ENCODE peak calls at places on chromosomes 13 and 19, in ten cellular contexts. One of them, this sample, is unnamed.

GRCh38 chr19:42352216-42352892 is 26.9 kb downstream of the MEGF8 start:
- DNase-seq in stimulated activated CD8-positive, alpha-beta memory T cell treated with anti-CD3 and anti-CD28 coated beads, Interleukin-15, amount 100 ng/mL, for 4 hours: no peak
- DNase-seq in epithelial cell of proximal tubule: no peak
- DNase-seq in cardiac septum: no peak
- DNase-seq in T-helper 9 cell: no peak
- DNase-seq in fibroblast of pulmonary artery: peak
- DNase-seq in endothelial cell: no peak
- DNase-seq in NCI-H69: peak
- DNase-seq in A172: no peak
- DNase-seq in H54: no peak
- DNase-seq in this sample: peak

GRCh38 chr19:51135004-51135403 is 7.1 kb upstream of the SIGLEC7 start:
- DNase-seq in cardiac septum: no peak
- DNase-seq in endothelial cell: no peak
- DNase-seq in H54: no peak
- DNase-seq in T-helper 9 cell: no peak
- DNase-seq in NCI-H69: peak
- DNase-seq in epithelial cell of proximal tubule: no peak
- DNase-seq in fibroblast of pulmonary artery: no peak
- DNase-seq in stimulated activated CD8-positive, alpha-beta memory T cell treated with anti-CD3 and anti-CD28 coated beads, Interleukin-15, amount 100 ng/mL, for 4 hours: no peak
- DNase-seq in A172: no peak
- DNase-seq in this sample: no peak

GRCh38 chr13:76667551-76667950 is 218.7 kb downstream of the KCTD12 start:
- DNase-seq in T-helper 9 cell: no peak
- DNase-seq in cardiac septum: no peak
- DNase-seq in H54: no peak
- DNase-seq in endothelial cell: no peak
- DNase-seq in NCI-H69: peak
- DNase-seq in A172: peak
- DNase-seq in stimulated activated CD8-positive, alpha-beta memory T cell treated with anti-CD3 and anti-CD28 coated beads, Interleukin-15, amount 100 ng/mL, for 4 hours: no peak
- DNase-seq in epithelial cell of proximal tubule: no peak
- DNase-seq in fibroblast of pulmonary artery: peak
- DNase-seq in this sample: no peak

GRCh38 chr13:102128216-102128800 is 273.5 kb downstream of the FGF14 start:
- DNase-seq in A172: peak
- DNase-seq in endothelial cell: no peak
- DNase-seq in T-helper 9 cell: no peak
- DNase-seq in epithelial cell of proximal tubule: peak
- DNase-seq in cardiac septum: no peak
- DNase-seq in H54: peak
- DNase-seq in fibroblast of pulmonary artery: peak
- DNase-seq in NCI-H69: peak
- DNase-seq in stimulated activated CD8-positive, alpha-beta memory T cell treated with anti-CD3 and anti-CD28 coated beads, Interleukin-15, amount 100 ng/mL, for 4 hours: no peak
- DNase-seq in this sample: no peak

GRCh38 chr19:3606174-3606689 is 443 bp downstream of the TBXA2R start:
- DNase-seq in endothelial cell: no peak
- DNase-seq in stimulated activated CD8-positive, alpha-beta memory T cell treated with anti-CD3 and anti-CD28 coated beads, Interleukin-15, amount 100 ng/mL, for 4 hours: no peak
- DNase-seq in fibroblast of pulmonary artery: no peak
- DNase-seq in cardiac septum: no peak
- DNase-seq in A172: peak
- DNase-seq in H54: peak
- DNase-seq in epithelial cell of proximal tubule: no peak
- DNase-seq in NCI-H69: peak
- DNase-seq in T-helper 9 cell: no peak
- DNase-seq in this sample: no peak

GRCh38 chr19:46426506-46427162 is 2.1 kb downstream of the PNMA8C start:
- DNase-seq in A172: no peak
- DNase-seq in cardiac septum: no peak
- DNase-seq in endothelial cell: peak
- DNase-seq in epithelial cell of proximal tubule: no peak
- DNase-seq in NCI-H69: peak
- DNase-seq in T-helper 9 cell: no peak
- DNase-seq in fibroblast of pulmonary artery: peak
- DNase-seq in stimulated activated CD8-positive, alpha-beta memory T cell treated with anti-CD3 and anti-CD28 coated beads, Interleukin-15, amount 100 ng/mL, for 4 hours: no peak
- DNase-seq in H54: no peak
- DNase-seq in this sample: peak

GRCh38 chr13:37681295-37682032 is 82.9 kb upstream of the POSTN start:
- DNase-seq in T-helper 9 cell: no peak
- DNase-seq in A172: peak
- DNase-seq in endothelial cell: no peak
- DNase-seq in epithelial cell of proximal tubule: no peak
- DNase-seq in fibroblast of pulmonary artery: peak
- DNase-seq in NCI-H69: no peak
- DNase-seq in H54: no peak
- DNase-seq in stimulated activated CD8-positive, alpha-beta memory T cell treated with anti-CD3 and anti-CD28 coated beads, Interleukin-15, amount 100 ng/mL, for 4 hours: no peak
- DNase-seq in cardiac septum: no peak
- DNase-seq in this sample: no peak

GRCh38 chr13:108508263-108508662 is 121.1 kb upstream of the MYO16 start:
- DNase-seq in H54: peak
- DNase-seq in cardiac septum: no peak
- DNase-seq in T-helper 9 cell: no peak
- DNase-seq in epithelial cell of proximal tubule: no peak
- DNase-seq in endothelial cell: peak
- DNase-seq in A172: no peak
- DNase-seq in stimulated activated CD8-positive, alpha-beta memory T cell treated with anti-CD3 and anti-CD28 coated beads, Interleukin-15, amount 100 ng/mL, for 4 hours: no peak
- DNase-seq in fibroblast of pulmonary artery: peak
- DNase-seq in NCI-H69: peak
- DNase-seq in this sample: no peak

GRCh38 chr13:107912745-107913144 is 302.6 kb downstream of the LIG4 start:
- DNase-seq in T-helper 9 cell: no peak
- DNase-seq in A172: no peak
- DNase-seq in cardiac septum: no peak
- DNase-seq in stimulated activated CD8-positive, alpha-beta memory T cell treated with anti-CD3 and anti-CD28 coated beads, Interleukin-15, amount 100 ng/mL, for 4 hours: no peak
- DNase-seq in NCI-H69: no peak
- DNase-seq in fibroblast of pulmonary artery: no peak
- DNase-seq in endothelial cell: no peak
- DNase-seq in H54: no peak
- DNase-seq in epithelial cell of proximal tubule: no peak
- DNase-seq in this sample: no peak

GRCh38 chr13:94431569-94431968 is 47.9 kb downstream of the DCT start:
- DNase-seq in cardiac septum: no peak
- DNase-seq in endothelial cell: no peak
- DNase-seq in stimulated activated CD8-positive, alpha-beta memory T cell treated with anti-CD3 and anti-CD28 coated beads, Interleukin-15, amount 100 ng/mL, for 4 hours: no peak
- DNase-seq in T-helper 9 cell: no peak
- DNase-seq in NCI-H69: no peak
- DNase-seq in fibroblast of pulmonary artery: peak
- DNase-seq in epithelial cell of proximal tubule: no peak
- DNase-seq in H54: no peak
- DNase-seq in A172: no peak
- DNase-seq in this sample: no peak

GRCh38 chr19:30693179-30693578 is 321.0 kb downstream of the ZNF536 start:
- DNase-seq in NCI-H69: no peak
- DNase-seq in epithelial cell of proximal tubule: no peak
- DNase-seq in cardiac septum: no peak
- DNase-seq in endothelial cell: no peak
- DNase-seq in A172: no peak
- DNase-seq in stimulated activated CD8-positive, alpha-beta memory T cell treated with anti-CD3 and anti-CD28 coated beads, Interleukin-15, amount 100 ng/mL, for 4 hours: no peak
- DNase-seq in T-helper 9 cell: no peak
- DNase-seq in fibroblast of pulmonary artery: no peak
- DNase-seq in H54: no peak
- DNase-seq in this sample: no peak

GRCh38 chr19:38544569-38545315 is 73.0 kb downstream of the MAP4K1 start:
- DNase-seq in H54: no peak
- DNase-seq in fibroblast of pulmonary artery: peak
- DNase-seq in endothelial cell: no peak
- DNase-seq in T-helper 9 cell: no peak
- DNase-seq in epithelial cell of proximal tubule: no peak
- DNase-seq in cardiac septum: no peak
- DNase-seq in NCI-H69: no peak
- DNase-seq in stimulated activated CD8-positive, alpha-beta memory T cell treated with anti-CD3 and anti-CD28 coated beads, Interleukin-15, amount 100 ng/mL, for 4 hours: no peak
- DNase-seq in A172: peak
- DNase-seq in this sample: no peak

GRCh38 chr13:37187110-37187509 is 81.6 kb upstream of the CSNK1A1L start:
- DNase-seq in cardiac septum: no peak
- DNase-seq in H54: no peak
- DNase-seq in A172: peak
- DNase-seq in endothelial cell: no peak
- DNase-seq in NCI-H69: no peak
- DNase-seq in stimulated activated CD8-positive, alpha-beta memory T cell treated with anti-CD3 and anti-CD28 coated beads, Interleukin-15, amount 100 ng/mL, for 4 hours: no peak
- DNase-seq in epithelial cell of proximal tubule: no peak
- DNase-seq in T-helper 9 cell: no peak
- DNase-seq in fibroblast of pulmonary artery: peak
- DNase-seq in this sample: no peak

GRCh38 chr13:100890645-100891044 is 216.1 kb upstream of the TMTC4 start:
- DNase-seq in stimulated activated CD8-positive, alpha-beta memory T cell treated with anti-CD3 and anti-CD28 coated beads, Interleukin-15, amount 100 ng/mL, for 4 hours: no peak
- DNase-seq in T-helper 9 cell: no peak
- DNase-seq in endothelial cell: no peak
- DNase-seq in epithelial cell of proximal tubule: no peak
- DNase-seq in H54: no peak
- DNase-seq in cardiac septum: no peak
- DNase-seq in fibroblast of pulmonary artery: no peak
- DNase-seq in A172: no peak
- DNase-seq in NCI-H69: peak
- DNase-seq in this sample: no peak

GRCh38 chr13:99926014-99926731 is 45.4 kb downstream of the ZIC5 start:
- DNase-seq in NCI-H69: peak
- DNase-seq in fibroblast of pulmonary artery: peak
- DNase-seq in cardiac septum: no peak
- DNase-seq in stimulated activated CD8-positive, alpha-beta memory T cell treated with anti-CD3 and anti-CD28 coated beads, Interleukin-15, amount 100 ng/mL, for 4 hours: no peak
- DNase-seq in H54: peak
- DNase-seq in endothelial cell: no peak
- DNase-seq in epithelial cell of proximal tubule: no peak
- DNase-seq in A172: peak
- DNase-seq in T-helper 9 cell: no peak
- DNase-seq in this sample: no peak

GRCh38 chr19:35718345-35719041 is 690 bp downstream of the KMT2B start:
- DNase-seq in endothelial cell: peak
- DNase-seq in fibroblast of pulmonary artery: peak
- DNase-seq in NCI-H69: peak
- DNase-seq in A172: no peak
- DNase-seq in cardiac septum: no peak
- DNase-seq in epithelial cell of proximal tubule: no peak
- DNase-seq in stimulated activated CD8-positive, alpha-beta memory T cell treated with anti-CD3 and anti-CD28 coated beads, Interleukin-15, amount 100 ng/mL, for 4 hours: no peak
- DNase-seq in H54: peak
- DNase-seq in T-helper 9 cell: no peak
- DNase-seq in this sample: peak

This sample was measured in neural crest cell.